ENCODE peak calls at places on chromosomes 1 and 21, in four cellular contexts. One of them, this sample, is unnamed.
A peak's percentile ranks its signal among the peaks of the same experiment; 100 is the strongest.

GRCh38 chr1:158035976-158036583 is 42.6 kb downstream of the KIRREL1 start:
- DNase-seq in fibroblast of lung: peak; percentile 45
- DNase-seq in HFF-Myc: no peak
- DNase-seq in DND-41: peak; percentile 29
- DNase-seq in this sample: no peak

GRCh38 chr1:109265741-109266330 is 16.5 kb downstream of the CELSR2 start:
- DNase-seq in fibroblast of lung: no peak
- DNase-seq in HFF-Myc: no peak
- DNase-seq in DND-41: no peak
- DNase-seq in this sample: no peak

GRCh38 chr21:42080788-42081083 is 9.6 kb downstream of the UMODL1 start:
- DNase-seq in HFF-Myc: peak; percentile 45
- DNase-seq in DND-41: no peak
- DNase-seq in fibroblast of lung: peak; percentile 94
- DNase-seq in this sample: no peak

GRCh38 chr1:202085682-202086373 is 36.9 kb upstream of the GPR37L1 start:
- DNase-seq in DND-41: no peak
- DNase-seq in HFF-Myc: no peak
- DNase-seq in fibroblast of lung: no peak
- DNase-seq in this sample: no peak

GRCh38 chr1:117735045-117735992 is 129.5 kb downstream of the TENT5C start:
- DNase-seq in fibroblast of lung: peak; percentile 60
- DNase-seq in HFF-Myc: no peak
- DNase-seq in DND-41: peak; percentile 68
- DNase-seq in this sample: no peak

GRCh38 chr1:89855413-89856123 is 34.7 kb downstream of the LRRC8D start:
- DNase-seq in HFF-Myc: no peak
- DNase-seq in DND-41: no peak
- DNase-seq in fibroblast of lung: peak; percentile 78
- DNase-seq in this sample: no peak

GRCh38 chr1:226628624-226629155 is 80.1 kb downstream of the STUM start:
- DNase-seq in DND-41: no peak
- DNase-seq in fibroblast of lung: no peak
- DNase-seq in HFF-Myc: no peak
- DNase-seq in this sample: peak; percentile 71

GRCh38 chr1:41664861-41665640 is 180.6 kb upstream of the EDN2 start:
- DNase-seq in HFF-Myc: peak; percentile 62
- DNase-seq in fibroblast of lung: peak; percentile 80
- DNase-seq in DND-41: no peak
- DNase-seq in this sample: peak; percentile 81

GRCh38 chr1:159917533-159917932 is 7.8 kb downstream of the TAGLN2 start:
- DNase-seq in DND-41: no peak
- DNase-seq in HFF-Myc: no peak
- DNase-seq in fibroblast of lung: no peak
- DNase-seq in this sample: no peak

GRCh38 chr1:8674912-8675311 is 142.5 kb downstream of the RERE start:
- DNase-seq in fibroblast of lung: peak; percentile 52
- DNase-seq in DND-41: no peak
- DNase-seq in HFF-Myc: no peak
- DNase-seq in this sample: peak; percentile 53

GRCh38 chr21:17679002-17679600 is 66.4 kb upstream of the BTG3 start:
- DNase-seq in HFF-Myc: peak; percentile 48
- DNase-seq in fibroblast of lung: peak; percentile 65
- DNase-seq in DND-41: no peak
- DNase-seq in this sample: peak; percentile 31

GRCh38 chr1:39425151-39425550 is 66.3 kb upstream of the BMP8A start:
- DNase-seq in fibroblast of lung: no peak
- DNase-seq in DND-41: no peak
- DNase-seq in HFF-Myc: no peak
- DNase-seq in this sample: no peak

GRCh38 chr21:45725844-45726200 is 82.3 kb downstream of the PCBP3 start:
- DNase-seq in HFF-Myc: no peak
- DNase-seq in fibroblast of lung: no peak
- DNase-seq in DND-41: no peak
- DNase-seq in this sample: no peak

GRCh38 chr1:186183219-186183618 is 191.8 kb downstream of the TPR start:
- DNase-seq in DND-41: no peak
- DNase-seq in HFF-Myc: no peak
- DNase-seq in fibroblast of lung: peak; percentile 68
- DNase-seq in this sample: no peak

GRCh38 chr1:220189750-220190347 is 82.4 kb downstream of the RAB3GAP2 start:
- DNase-seq in HFF-Myc: peak; percentile 4
- DNase-seq in DND-41: no peak
- DNase-seq in fibroblast of lung: peak; percentile 18
- DNase-seq in this sample: no peak
- TF ChIP-seq CTCF in HFF-Myc: peak; percentile 24
- TF ChIP-seq CTCF in DND-41: peak; percentile 61
- TF ChIP-seq CTCF in fibroblast of lung: peak; percentile 57
- TF ChIP-seq CTCF in this sample: peak; percentile 55

GRCh38 chr1:50275564-50275963 is 147.7 kb downstream of the DMRTA2 start:
- DNase-seq in HFF-Myc: no peak
- DNase-seq in fibroblast of lung: no peak
- DNase-seq in DND-41: no peak
- DNase-seq in this sample: no peak

GRCh38 chr1:50270926-50271325 is 152.3 kb downstream of the DMRTA2 start:
- DNase-seq in fibroblast of lung: no peak
- DNase-seq in DND-41: no peak
- DNase-seq in HFF-Myc: no peak
- DNase-seq in this sample: no peak

GRCh38 chr1:50272923-50273322 is 150.3 kb downstream of the DMRTA2 start:
- DNase-seq in DND-41: no peak
- DNase-seq in HFF-Myc: no peak
- DNase-seq in fibroblast of lung: no peak
- DNase-seq in this sample: no peak

GRCh38 chr1:50271337-50271736 is 151.9 kb downstream of the DMRTA2 start:
- DNase-seq in DND-41: no peak
- DNase-seq in HFF-Myc: no peak
- DNase-seq in fibroblast of lung: no peak
- DNase-seq in this sample: no peak

DNA sequence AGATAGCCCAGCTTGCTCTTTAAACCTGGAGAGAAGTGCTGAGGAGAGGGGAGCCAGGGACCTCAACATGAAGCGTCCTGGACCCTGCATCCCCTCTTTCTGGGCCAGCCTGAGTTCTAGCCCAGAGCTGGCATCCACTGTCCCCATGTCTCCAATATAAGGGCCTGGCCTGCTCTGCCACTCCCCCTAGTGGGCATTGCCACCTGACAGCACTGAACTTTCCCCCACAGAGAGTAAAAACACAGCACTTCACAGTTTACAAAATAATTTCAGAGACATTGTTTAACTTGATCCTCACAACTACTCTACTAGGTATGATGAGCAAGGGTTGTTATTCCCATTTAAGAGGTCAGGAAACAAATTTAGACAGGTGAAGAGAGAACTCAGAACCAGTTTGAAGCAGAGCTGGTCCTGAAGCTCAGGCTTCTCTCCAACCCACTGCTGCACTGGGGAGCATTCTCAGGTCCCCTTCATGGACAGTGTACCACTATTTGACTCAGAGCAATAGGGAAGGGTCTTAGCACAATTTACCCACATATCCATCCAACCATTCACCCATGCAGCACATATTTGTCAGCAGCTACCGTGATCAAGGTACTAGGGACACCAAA is 151.2 kb downstream of the DMRTA2 start:
- DNase-seq in HFF-Myc: no peak
- DNase-seq in DND-41: peak; percentile 35
- DNase-seq in fibroblast of lung: no peak
- DNase-seq in this sample: no peak
- TF ChIP-seq CTCF in HFF-Myc: peak; percentile 35
- TF ChIP-seq CTCF in DND-41: peak; percentile 67
- TF ChIP-seq CTCF in fibroblast of lung: peak; percentile 33
- TF ChIP-seq CTCF in this sample: peak; percentile 79

GRCh38 chr21:40841524-40842196 is 5.3 kb downstream of the DSCAM start:
- DNase-seq in HFF-Myc: no peak
- DNase-seq in DND-41: no peak
- DNase-seq in fibroblast of lung: peak; percentile 40
- DNase-seq in this sample: no peak
- TF ChIP-seq CTCF in HFF-Myc: no peak
- TF ChIP-seq CTCF in DND-41: peak; percentile 12
- TF ChIP-seq CTCF in fibroblast of lung: no peak
- TF ChIP-seq CTCF in this sample: peak; percentile 71

GRCh38 chr1:235557495-235557894 is 53.2 kb upstream of the B3GALNT2 start:
- DNase-seq in HFF-Myc: no peak
- DNase-seq in DND-41: peak; percentile 25
- DNase-seq in fibroblast of lung: no peak
- DNase-seq in this sample: no peak
- TF ChIP-seq CTCF in HFF-Myc: peak; percentile 24
- TF ChIP-seq CTCF in DND-41: peak; percentile 48
- TF ChIP-seq CTCF in fibroblast of lung: no peak
- TF ChIP-seq CTCF in this sample: peak; percentile 37

GRCh38 chr1:13807213-13807612 is 107.2 kb downstream of the PRDM2 start:
- DNase-seq in HFF-Myc: no peak
- DNase-seq in fibroblast of lung: no peak
- DNase-seq in DND-41: peak; percentile 20
- DNase-seq in this sample: no peak
- TF ChIP-seq CTCF in HFF-Myc: peak; percentile 50
- TF ChIP-seq CTCF in fibroblast of lung: peak; percentile 45
- TF ChIP-seq CTCF in DND-41: peak; percentile 40
- TF ChIP-seq CTCF in this sample: peak; percentile 45

DNA sequence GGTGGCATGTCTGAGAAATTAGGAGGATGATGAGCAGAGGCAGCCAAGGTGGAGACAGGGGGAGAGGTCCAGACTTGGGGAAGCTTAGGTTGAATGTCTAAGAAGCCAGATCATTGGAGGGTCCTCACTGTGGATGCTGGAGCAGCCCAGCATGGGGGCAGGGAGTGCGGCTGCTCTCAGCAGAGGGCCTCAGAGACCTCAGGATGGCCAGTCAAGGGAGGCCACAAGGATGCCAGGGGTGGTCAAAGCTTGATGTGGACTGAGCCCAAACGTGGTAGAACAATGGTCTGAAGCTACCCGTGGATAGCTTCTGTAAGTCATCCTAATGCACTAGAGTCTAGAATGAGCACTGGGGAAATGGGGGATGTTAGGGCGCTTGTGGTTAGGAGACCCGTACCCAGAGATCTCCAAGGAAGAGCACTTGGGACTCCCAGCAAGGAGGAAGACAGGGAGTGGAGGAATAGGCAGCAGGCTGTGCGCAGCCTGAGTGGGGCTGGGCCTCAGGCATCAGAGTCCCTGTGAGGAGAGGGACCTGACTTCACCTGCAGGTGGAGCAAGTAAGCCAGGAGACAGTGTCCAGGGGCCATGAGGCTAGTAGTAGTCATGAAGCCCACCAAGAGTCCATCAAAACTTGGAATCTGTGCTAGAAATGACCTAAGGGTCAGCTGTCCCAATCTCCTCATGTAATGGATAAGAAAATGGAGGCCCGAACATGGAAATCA is 4.3 kb upstream of the S100A9 start:
- DNase-seq in fibroblast of lung: peak; percentile 6
- DNase-seq in DND-41: no peak
- DNase-seq in HFF-Myc: no peak
- DNase-seq in this sample: no peak
- TF ChIP-seq CTCF in fibroblast of lung: peak; percentile 49
- TF ChIP-seq CTCF in DND-41: peak; percentile 49
- TF ChIP-seq CTCF in HFF-Myc: peak; percentile 49
- TF ChIP-seq CTCF in this sample: peak; percentile 68

GRCh38 chr1:111789666-111790316 is 34.1 kb downstream of the DDX20 start:
- DNase-seq in fibroblast of lung: peak; percentile 15
- DNase-seq in DND-41: no peak
- DNase-seq in HFF-Myc: peak; percentile 9
- DNase-seq in this sample: no peak

GRCh38 chr1:111786669-111787207 is 31.0 kb downstream of the DDX20 start:
- DNase-seq in DND-41: no peak
- DNase-seq in fibroblast of lung: no peak
- DNase-seq in HFF-Myc: no peak
- DNase-seq in this sample: no peak

GRCh38 chr1:111789077-111789476 is 33.4 kb downstream of the DDX20 start:
- DNase-seq in DND-41: no peak
- DNase-seq in fibroblast of lung: no peak
- DNase-seq in HFF-Myc: no peak
- DNase-seq in this sample: no peak

GRCh38 chr1:111779546-111779945 is 23.8 kb downstream of the DDX20 start:
- DNase-seq in HFF-Myc: no peak
- DNase-seq in fibroblast of lung: no peak
- DNase-seq in DND-41: no peak
- DNase-seq in this sample: no peak

GRCh38 chr1:111784273-111784901 is 28.7 kb downstream of the DDX20 start:
- DNase-seq in DND-41: no peak
- DNase-seq in fibroblast of lung: no peak
- DNase-seq in HFF-Myc: no peak
- DNase-seq in this sample: no peak
- TF ChIP-seq CTCF in DND-41: no peak
- TF ChIP-seq CTCF in fibroblast of lung: no peak
- TF ChIP-seq CTCF in HFF-Myc: no peak
- TF ChIP-seq CTCF in this sample: no peak